ENCODE peak calls at places on chromosomes 13 and 19, in ten cellular contexts. X is fibroblast of mammary gland; O is stimulated activated CD8-positive, alpha-beta memory T cell treated with anti-CD3 and anti-CD28 coated beads, Interleukin-12 subunit alpha, Interleukin-12 subunit beta, amount 100 ng/mL, for 4 hours; C is activated CD4-positive, CD25-positive, alpha-beta regulatory T cell treated with anti-CD3 and anti-CD28 coated beads, Interleukin-2, amount 50 U/mL, for 16 hours; F is ELF-1; M is HS-27A; V is hippocampal formation; P is NCI-H1930; A is RCC 7860; L is T-cell. K is an unnamed sample.

GRCh38 chr19:33171222-33171795 is 22.8 kb upstream of the LRP3 start:
- DNase-seq in O (no peak), X (no peak), V (no peak), P (no peak), A (no peak), L (no peak), F (no peak), C (no peak), M (no peak), K (no peak)

GRCh38 chr19:10292206-10292788 is 2.5 kb downstream of the ICAM5 start:
- DNase-seq in P (peak), A (no peak), O (no peak), X (peak), V (peak), C (peak), M (no peak), F (peak), L (no peak), K (peak)

GRCh38 chr13:27952931-27953670 is 16.0 kb downstream of the CDX2 start:
- DNase-seq in A (no peak), L (no peak), O (no peak), M (no peak), X (no peak), C (no peak), V (no peak), F (no peak), P (no peak), K (no peak)

GRCh38 chr13:88144580-88144979 is 473.4 kb downstream of the SLITRK5 start:
- DNase-seq in L (no peak), V (no peak), F (no peak), X (no peak), A (no peak), P (peak), C (no peak), M (no peak), O (no peak), K (no peak)

GRCh38 chr13:46622918-46623256 is 69.9 kb downstream of the LRCH1 start:
- DNase-seq in P (no peak), L (no peak), X (peak), M (no peak), A (no peak), C (no peak), V (no peak), O (no peak), F (no peak), K (peak)

GRCh38 chr13:31885994-31886393 is 145.6 kb upstream of the FRY start:
- DNase-seq in L (no peak), X (peak), V (no peak), P (no peak), C (no peak), O (no peak), F (peak), A (no peak), M (no peak), K (peak)

GRCh38 chr13:90461398-90461797 is 886.1 kb upstream of the MIR17HG start:
- DNase-seq in X (no peak), P (no peak), F (no peak), V (no peak), A (no peak), M (no peak), L (no peak), O (no peak), C (no peak), K (no peak)

GRCh38 chr13:21465710-21466160 is 6.6 kb upstream of the ZDHHC20 start:
- DNase-seq in O (no peak), L (no peak), A (no peak), P (no peak), C (no peak), V (no peak), M (no peak), F (no peak), X (no peak), K (no peak)

GRCh38 chr13:47114030-47114429 is 217.2 kb upstream of the HTR2A start:
- DNase-seq in V (no peak), L (no peak), C (no peak), P (no peak), A (no peak), X (peak), M (peak), O (no peak), F (no peak), K (peak)

GRCh38 chr19:883661-884211 is 9.3 kb downstream of the MED16 start:
- DNase-seq in F (peak), O (no peak), V (no peak), P (no peak), A (no peak), M (no peak), X (no peak), C (no peak), L (no peak), K (no peak)

GRCh38 chr13:28761586-28761985 is 42.8 kb upstream of the SLC46A3 start:
- DNase-seq in C (no peak), L (no peak), X (peak), F (no peak), M (no peak), V (no peak), A (no peak), P (no peak), O (no peak), K (peak)

GRCh38 chr13:48110132-48110868 is 15.4 kb upstream of the MED4 start:
- DNase-seq in L (no peak), P (no peak), A (no peak), V (no peak), F (no peak), C (no peak), X (no peak), M (no peak), O (no peak), K (peak)

GRCh38 chr19:17125728-17126677 is 50.4 kb downstream of the MYO9B start:
- DNase-seq in P (no peak), O (peak), A (no peak), L (peak), M (no peak), V (peak), F (no peak), C (peak), X (peak), K (peak)

K was measured in iris pigment epithelial cell.